ENCODE peak calls at places on chromosomes 2 and 18, in nine cellular contexts. One of them, this sample, is unnamed.

GRCh38 chr2:46942143-46942526 is 26.5 kb upstream of the MCFD2 start:
- DNase-seq in psoas muscle: no peak
- DNase-seq in iPS DF 6.9: no peak
- DNase-seq in lower lobe of right lung: peak; percentile 76
- DNase-seq in aorta: no peak
- DNase-seq in H1: no peak
- DNase-seq in OCI-LY7: peak; percentile 64
- DNase-seq in body of pancreas: peak; percentile 55
- DNase-seq in CD8-positive, alpha-beta T cell: peak; percentile 66
- DNase-seq in this sample: no peak

GRCh38 chr2:106061971-106062370 is 132.1 kb downstream of the UXS1 start:
- DNase-seq in psoas muscle: no peak
- DNase-seq in iPS DF 6.9: no peak
- DNase-seq in lower lobe of right lung: no peak
- DNase-seq in aorta: no peak
- DNase-seq in H1: no peak
- DNase-seq in OCI-LY7: no peak
- DNase-seq in body of pancreas: no peak
- DNase-seq in CD8-positive, alpha-beta T cell: no peak
- DNase-seq in this sample: peak; percentile 82

GRCh38 chr18:9617006-9617542 is 2.7 kb upstream of the PPP4R1 start:
- DNase-seq in psoas muscle: no peak
- DNase-seq in iPS DF 6.9: no peak
- DNase-seq in lower lobe of right lung: no peak
- DNase-seq in aorta: no peak
- DNase-seq in H1: no peak
- DNase-seq in OCI-LY7: no peak
- DNase-seq in body of pancreas: no peak
- DNase-seq in CD8-positive, alpha-beta T cell: no peak
- DNase-seq in this sample: no peak

GRCh38 chr2:45944075-45944474 is 292.6 kb downstream of the PRKCE start:
- DNase-seq in psoas muscle: no peak
- DNase-seq in iPS DF 6.9: no peak
- DNase-seq in lower lobe of right lung: no peak
- DNase-seq in aorta: no peak
- DNase-seq in H1: no peak
- DNase-seq in OCI-LY7: no peak
- DNase-seq in body of pancreas: no peak
- DNase-seq in CD8-positive, alpha-beta T cell: no peak
- DNase-seq in this sample: no peak

GRCh38 chr2:51350100-51350499 is 318.2 kb upstream of the NRXN1 start:
- DNase-seq in psoas muscle: no peak
- DNase-seq in iPS DF 6.9: no peak
- DNase-seq in lower lobe of right lung: no peak
- DNase-seq in aorta: no peak
- DNase-seq in H1: no peak
- DNase-seq in OCI-LY7: no peak
- DNase-seq in body of pancreas: no peak
- DNase-seq in CD8-positive, alpha-beta T cell: no peak
- DNase-seq in this sample: no peak

GRCh38 chr2:43269706-43270105 is 43.3 kb upstream of the ZFP36L2 start:
- DNase-seq in psoas muscle: peak; percentile 78
- DNase-seq in iPS DF 6.9: no peak
- DNase-seq in lower lobe of right lung: no peak
- DNase-seq in aorta: no peak
- DNase-seq in H1: no peak
- DNase-seq in OCI-LY7: no peak
- DNase-seq in body of pancreas: peak; percentile 65
- DNase-seq in CD8-positive, alpha-beta T cell: no peak
- DNase-seq in this sample: peak; percentile 96

GRCh38 chr2:161044095-161044874 is 115.9 kb upstream of the TANK start:
- DNase-seq in psoas muscle: no peak
- DNase-seq in iPS DF 6.9: no peak
- DNase-seq in lower lobe of right lung: no peak
- DNase-seq in aorta: no peak
- DNase-seq in H1: no peak
- DNase-seq in OCI-LY7: no peak
- DNase-seq in body of pancreas: no peak
- DNase-seq in CD8-positive, alpha-beta T cell: no peak
- DNase-seq in this sample: no peak

GRCh38 chr2:98508690-98509054 is 64.0 kb downstream of the INPP4A start:
- DNase-seq in psoas muscle: peak; percentile 43
- DNase-seq in iPS DF 6.9: no peak
- DNase-seq in lower lobe of right lung: peak; percentile 74
- DNase-seq in aorta: no peak
- DNase-seq in H1: no peak
- DNase-seq in OCI-LY7: no peak
- DNase-seq in body of pancreas: peak; percentile 71
- DNase-seq in CD8-positive, alpha-beta T cell: peak; percentile 63
- DNase-seq in this sample: no peak

GRCh38 chr2:176161817-176162626 is 4.9 kb downstream of the HOXD3 start:
- DNase-seq in psoas muscle: no peak
- DNase-seq in iPS DF 6.9: no peak
- DNase-seq in lower lobe of right lung: no peak
- DNase-seq in aorta: no peak
- DNase-seq in H1: no peak
- DNase-seq in OCI-LY7: no peak
- DNase-seq in body of pancreas: no peak
- DNase-seq in CD8-positive, alpha-beta T cell: no peak
- DNase-seq in this sample: no peak

GRCh38 chr2:160308915-160309314 is 108.8 kb upstream of the ITGB6 start:
- DNase-seq in psoas muscle: no peak
- DNase-seq in iPS DF 6.9: no peak
- DNase-seq in lower lobe of right lung: no peak
- DNase-seq in aorta: no peak
- DNase-seq in H1: no peak
- DNase-seq in OCI-LY7: no peak
- DNase-seq in body of pancreas: no peak
- DNase-seq in CD8-positive, alpha-beta T cell: no peak
- DNase-seq in this sample: no peak

GRCh38 chr2:59167514-59167913 is 926.4 kb upstream of the FANCL start:
- DNase-seq in psoas muscle: no peak
- DNase-seq in iPS DF 6.9: no peak
- DNase-seq in lower lobe of right lung: no peak
- DNase-seq in aorta: no peak
- DNase-seq in H1: no peak
- DNase-seq in OCI-LY7: no peak
- DNase-seq in body of pancreas: no peak
- DNase-seq in CD8-positive, alpha-beta T cell: no peak
- DNase-seq in this sample: no peak

GRCh38 chr18:29596959-29597358 is 1420.0 kb upstream of the CDH2 start:
- DNase-seq in psoas muscle: no peak
- DNase-seq in iPS DF 6.9: no peak
- DNase-seq in lower lobe of right lung: no peak
- DNase-seq in aorta: no peak
- DNase-seq in H1: no peak
- DNase-seq in OCI-LY7: no peak
- DNase-seq in body of pancreas: no peak
- DNase-seq in CD8-positive, alpha-beta T cell: no peak
- DNase-seq in this sample: no peak

GRCh38 chr2:218169757-218170546 is 3.2 kb upstream of the CXCR1 start:
- DNase-seq in psoas muscle: no peak
- DNase-seq in iPS DF 6.9: no peak
- DNase-seq in lower lobe of right lung: no peak
- DNase-seq in aorta: no peak
- DNase-seq in H1: no peak
- DNase-seq in OCI-LY7: peak; percentile 19
- DNase-seq in body of pancreas: no peak
- DNase-seq in CD8-positive, alpha-beta T cell: no peak
- DNase-seq in this sample: no peak

GRCh38 chr2:179525340-179525739 is 260.7 kb upstream of the SESTD1 start:
- DNase-seq in psoas muscle: no peak
- DNase-seq in iPS DF 6.9: no peak
- DNase-seq in lower lobe of right lung: no peak
- DNase-seq in aorta: no peak
- DNase-seq in H1: no peak
- DNase-seq in OCI-LY7: no peak
- DNase-seq in body of pancreas: no peak
- DNase-seq in CD8-positive, alpha-beta T cell: no peak
- DNase-seq in this sample: no peak

GRCh38 chr2:166314022-166314759 is 61.6 kb downstream of the SCN9A start:
- DNase-seq in psoas muscle: no peak
- DNase-seq in iPS DF 6.9: no peak
- DNase-seq in lower lobe of right lung: no peak
- DNase-seq in aorta: no peak
- DNase-seq in H1: no peak
- DNase-seq in OCI-LY7: no peak
- DNase-seq in body of pancreas: no peak
- DNase-seq in CD8-positive, alpha-beta T cell: no peak
- DNase-seq in this sample: no peak

GRCh38 chr2:127659408-127660290 is 13.7 kb downstream of the GPR17 start:
- DNase-seq in psoas muscle: peak; percentile 26
- DNase-seq in iPS DF 6.9: no peak
- DNase-seq in lower lobe of right lung: peak; percentile 48
- DNase-seq in aorta: peak; percentile 70
- DNase-seq in H1: no peak
- DNase-seq in OCI-LY7: no peak
- DNase-seq in body of pancreas: no peak
- DNase-seq in CD8-positive, alpha-beta T cell: no peak
- DNase-seq in this sample: no peak

GRCh38 chr2:55043841-55044240 is 6.4 kb downstream of the RTN4 start:
- DNase-seq in psoas muscle: no peak
- DNase-seq in iPS DF 6.9: no peak
- DNase-seq in lower lobe of right lung: no peak
- DNase-seq in aorta: no peak
- DNase-seq in H1: no peak
- DNase-seq in OCI-LY7: no peak
- DNase-seq in body of pancreas: no peak
- DNase-seq in CD8-positive, alpha-beta T cell: no peak
- DNase-seq in this sample: no peak
- H3K4me3 ChIP-seq in psoas muscle: no peak overlapping the region
- H3K4me3 ChIP-seq in iPS DF 6.9: no peak overlapping the region
- H3K4me3 ChIP-seq in lower lobe of right lung: no peak overlapping the region
- H3K4me3 ChIP-seq in aorta: no peak overlapping the region
- H3K4me3 ChIP-seq in H1: no peak overlapping the region
- H3K4me3 ChIP-seq in OCI-LY7: no peak overlapping the region
- H3K4me3 ChIP-seq in body of pancreas: no peak overlapping the region
- H3K4me3 ChIP-seq in CD8-positive, alpha-beta T cell: no peak overlapping the region
- H3K4me3 ChIP-seq in this sample: no peak overlapping the region

DNA sequence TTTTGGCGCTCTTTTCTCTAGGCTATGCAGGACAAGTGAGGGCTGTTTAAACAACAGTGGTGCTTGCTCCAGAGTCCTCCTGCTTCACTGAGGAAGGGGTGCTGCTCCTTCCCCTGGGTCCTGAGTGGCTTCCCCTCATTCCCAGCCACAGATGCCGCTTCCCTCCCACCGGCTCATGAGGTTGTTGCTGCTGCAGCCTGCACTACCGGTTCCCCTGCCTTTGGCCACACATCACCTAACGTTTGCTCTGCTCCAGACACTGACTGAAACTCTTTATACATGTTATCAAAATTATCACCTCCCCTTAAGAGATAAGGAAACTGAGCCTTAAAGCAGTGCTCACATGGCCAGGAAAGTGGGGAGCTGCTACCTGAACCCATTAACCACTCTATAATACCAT is 130.8 kb upstream of the LGALSL start:
- DNase-seq in psoas muscle: no peak
- DNase-seq in iPS DF 6.9: no peak
- DNase-seq in lower lobe of right lung: no peak
- DNase-seq in aorta: no peak
- DNase-seq in H1: peak; percentile 24
- DNase-seq in OCI-LY7: no peak
- DNase-seq in body of pancreas: no peak
- DNase-seq in CD8-positive, alpha-beta T cell: no peak
- DNase-seq in this sample: no peak
- H3K4me1 ChIP-seq in psoas muscle: peaks cover 9% of the 10 kb centered on the region
- H3K4me1 ChIP-seq in iPS DF 6.9: peaks cover 2% of the 10 kb centered on the region
- H3K4me1 ChIP-seq in lower lobe of right lung: peaks cover 10% of the 10 kb centered on the region
- H3K4me1 ChIP-seq in aorta: no peaks in the 10 kb centered on the region
- H3K4me1 ChIP-seq in H1: peaks cover 2% of the 10 kb centered on the region
- H3K4me1 ChIP-seq in OCI-LY7: peaks cover 34% of the 10 kb centered on the region
- H3K4me1 ChIP-seq in body of pancreas: no peaks in the 10 kb centered on the region
- H3K4me1 ChIP-seq in CD8-positive, alpha-beta T cell: peaks cover 32% of the 10 kb centered on the region
- H3K4me1 ChIP-seq in this sample: peaks cover 12% of the 10 kb centered on the region

GRCh38 chr18:70553245-70553960 is 264.6 kb downstream of the SOCS6 start:
- DNase-seq in psoas muscle: no peak
- DNase-seq in iPS DF 6.9: no peak
- DNase-seq in lower lobe of right lung: no peak
- DNase-seq in aorta: no peak
- DNase-seq in H1: no peak
- DNase-seq in OCI-LY7: no peak
- DNase-seq in body of pancreas: no peak
- DNase-seq in CD8-positive, alpha-beta T cell: peak; percentile 5
- DNase-seq in this sample: no peak
- H3K4me3 ChIP-seq in psoas muscle: no peak overlapping the region
- H3K4me3 ChIP-seq in iPS DF 6.9: no peak overlapping the region
- H3K4me3 ChIP-seq in lower lobe of right lung: no peak overlapping the region
- H3K4me3 ChIP-seq in aorta: no peak overlapping the region
- H3K4me3 ChIP-seq in H1: no peak overlapping the region
- H3K4me3 ChIP-seq in OCI-LY7: no peak overlapping the region
- H3K4me3 ChIP-seq in body of pancreas: no peak overlapping the region
- H3K4me3 ChIP-seq in CD8-positive, alpha-beta T cell: no peak overlapping the region
- H3K4me3 ChIP-seq in this sample: no peak overlapping the region

DNA sequence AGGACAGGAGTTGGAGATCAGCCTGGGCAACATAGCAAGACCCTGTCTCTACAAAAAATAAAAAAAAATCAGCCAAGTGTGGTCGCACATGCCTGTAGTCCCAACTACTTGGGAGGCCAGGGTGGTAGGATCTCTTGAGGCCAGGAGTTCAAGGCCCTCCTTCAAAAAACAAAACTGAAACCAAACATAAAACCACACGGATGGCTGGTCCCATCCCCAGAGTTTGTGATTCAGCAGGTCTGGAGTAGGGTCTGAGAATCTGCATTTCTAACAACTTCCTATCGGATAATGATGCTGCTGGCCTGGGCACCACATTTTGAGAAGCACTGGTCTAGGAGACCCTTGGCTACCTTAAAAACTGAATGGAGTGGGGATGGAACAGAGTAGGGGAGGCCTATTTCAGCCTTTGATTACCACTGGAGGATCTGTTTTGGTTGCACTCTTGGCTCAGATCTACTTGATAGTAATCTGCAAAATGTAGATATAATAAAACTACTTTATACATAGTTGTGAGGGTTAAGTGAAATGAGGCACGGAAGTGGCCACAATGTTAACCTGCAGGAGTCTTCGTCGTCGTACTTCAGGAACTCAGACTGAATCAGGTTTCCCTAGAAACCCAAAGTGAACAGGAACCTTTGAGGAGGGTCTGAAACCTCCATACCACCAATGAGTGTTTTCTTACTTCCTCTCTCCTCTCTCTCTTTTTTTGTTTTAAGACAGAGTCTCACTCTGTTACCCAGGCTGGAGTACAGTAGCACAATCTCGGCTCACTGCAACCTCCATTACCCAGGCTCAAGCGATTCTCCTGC is 25.5 kb upstream of the NFE2L2 start:
- DNase-seq in psoas muscle: no peak
- DNase-seq in iPS DF 6.9: no peak
- DNase-seq in lower lobe of right lung: no peak
- DNase-seq in aorta: no peak
- DNase-seq in H1: no peak
- DNase-seq in OCI-LY7: peak; percentile 20
- DNase-seq in body of pancreas: no peak
- DNase-seq in CD8-positive, alpha-beta T cell: no peak
- DNase-seq in this sample: no peak
- H3K4me1 ChIP-seq in psoas muscle: peaks cover 8% of the 10 kb centered on the region
- H3K4me1 ChIP-seq in iPS DF 6.9: no peaks in the 10 kb centered on the region
- H3K4me1 ChIP-seq in lower lobe of right lung: no peaks in the 10 kb centered on the region
- H3K4me1 ChIP-seq in aorta: peaks cover 5% of the 10 kb centered on the region
- H3K4me1 ChIP-seq in H1: no peaks in the 10 kb centered on the region
- H3K4me1 ChIP-seq in OCI-LY7: peaks cover 7% of the 10 kb centered on the region
- H3K4me1 ChIP-seq in body of pancreas: no peaks in the 10 kb centered on the region
- H3K4me1 ChIP-seq in CD8-positive, alpha-beta T cell: peaks cover 18% of the 10 kb centered on the region
- H3K4me1 ChIP-seq in this sample: no peaks in the 10 kb centered on the region